ENCODE peak calls at places on chromosomes 1 and 21, in seven cellular contexts. D is neural progenitor cell, K is NB4, T is fibroblast of lung, Y is cardiac fibroblast, V is kidney epithelial cell, A is transverse colon. U is an unnamed sample.

GRCh38 chr1:218742478-218743260 is 397.5 kb downstream of the TGFB2 start:
- DNase-seq in K (no peak), D (no peak), A (no peak), T (peak; percentile 10), V (no peak), Y (peak; percentile 25), U (no peak)

GRCh38 chr1:13769212-13769611 is 69.2 kb downstream of the PRDM2 start:
- DNase-seq in D (no peak), K (peak; percentile 35), V (no peak), A (no peak), Y (no peak), T (no peak), U (no peak)

GRCh38 chr1:163074004-163074403 is 4.8 kb downstream of the RGS4 start:
- DNase-seq in V (no peak), K (no peak), A (no peak), D (no peak), Y (no peak), T (no peak), U (no peak)

GRCh38 chr1:226125831-226126230 is 60.7 kb downstream of the ACBD3 start:
- DNase-seq in V (no peak), A (no peak), T (peak; percentile 7), Y (no peak), D (no peak), K (peak; percentile 40), U (no peak)

GRCh38 chr1:237953238-237953637 is 62.5 kb upstream of the ZP4 start:
- DNase-seq in T (no peak), D (peak; percentile 33), Y (no peak), A (no peak), K (peak; percentile 13), V (no peak), U (no peak)

GRCh38 chr1:18972531-18972930 is 16.1 kb upstream of the IFFO2 start:
- DNase-seq in K (peak; percentile 18), D (no peak), V (no peak), A (no peak), Y (peak; percentile 44), T (no peak), U (no peak)

GRCh38 chr1:113579256-113580018 is 179.8 kb downstream of the PHTF1 start:
- DNase-seq in Y (peak; percentile 7), K (no peak), V (no peak), D (no peak), A (no peak), T (peak; percentile 23), U (no peak)

GRCh38 chr21:43323244-43324005 is 103.5 kb downstream of the SIK1 start:
- DNase-seq in K (no peak), D (no peak), A (no peak), V (no peak), T (no peak), Y (no peak), U (no peak)

GRCh38 chr21:39445339-39446269 is at the start of gene LCA5L:
- DNase-seq in D (peak; percentile 97), Y (peak; percentile 93), T (peak; percentile 84), K (peak; percentile 93), A (peak; percentile 93), V (no peak), U (no peak)

GRCh38 chr1:22289251-22289995 is 146.5 kb upstream of the WNT4 start:
- DNase-seq in K (no peak), Y (no peak), V (no peak), T (no peak), D (no peak), A (no peak), U (no peak)

GRCh38 chr1:70361727-70362413 is 7.3 kb upstream of the ANKRD13C start:
- DNase-seq in K (no peak), T (peak; percentile 83), D (peak; percentile 10), A (no peak), Y (peak; percentile 31), V (no peak), U (no peak)

GRCh38 chr1:111990026-111990877 is 784 bp upstream of the KCND3 start:
- DNase-seq in D (peak; percentile 38), K (no peak), T (peak; percentile 26), A (peak; percentile 28), V (no peak), Y (peak; percentile 7), U (no peak)

GRCh38 chr1:46489638-46490602 is at the start of gene DMBX1:
- DNase-seq in V (no peak), D (peak; percentile 91), K (no peak), Y (peak; percentile 29), A (peak; percentile 58), T (no peak), U (no peak)

DNA sequence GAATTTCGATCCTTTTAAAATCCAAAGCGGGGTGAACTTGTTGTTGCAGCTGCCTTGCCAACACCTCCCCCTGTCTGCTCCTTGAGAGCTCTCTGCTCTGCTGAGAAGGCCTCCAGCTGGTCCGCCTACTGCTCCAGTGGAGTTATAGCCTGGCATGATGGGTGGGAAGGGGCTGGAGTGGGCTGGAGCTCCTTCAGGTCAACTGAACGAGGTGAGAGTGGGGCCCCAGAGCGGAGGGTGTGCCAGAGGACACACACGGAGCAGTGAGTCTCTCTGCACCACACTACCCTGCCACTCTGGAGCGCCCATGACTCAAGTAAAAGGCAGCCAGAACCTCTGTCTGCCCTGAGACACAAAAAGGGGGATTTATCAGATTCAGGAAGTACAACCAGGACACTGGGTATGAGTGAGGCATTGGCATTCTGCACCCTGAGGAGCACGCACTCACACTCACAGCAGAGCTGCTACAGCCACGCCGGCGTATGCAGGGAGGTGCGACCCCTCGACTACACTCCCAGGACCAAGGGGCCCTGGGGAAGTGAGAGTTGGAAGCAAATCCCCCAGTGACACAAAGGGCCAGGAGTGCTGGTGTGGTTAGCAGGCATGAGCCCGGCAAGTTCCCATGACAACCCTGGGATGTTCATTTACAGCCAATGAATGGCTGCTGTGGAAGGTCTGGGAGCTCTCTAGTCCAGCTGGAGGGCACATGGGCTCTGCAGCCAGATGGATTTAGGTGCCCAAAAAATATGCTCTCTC is 28.0 kb upstream of the EVA1B start:
- DNase-seq in K (no peak), D (peak; percentile 91), A (no peak), T (peak; percentile 93), Y (peak; percentile 92), V (peak; percentile 83), U (no peak)
- TF ChIP-seq CTCF in K (no peak), D (no peak), A (no peak), T (no peak), Y (peak; percentile 7), V (no peak), U (no peak)

GRCh38 chr1:200401708-200402107 is 8.1 kb downstream of the ZNF281 start:
- DNase-seq in D (no peak), A (no peak), K (no peak), T (no peak), Y (no peak), V (no peak), U (no peak)
- H3K4me3 ChIP-seq in D (no peak overlapping the region), A (no peak overlapping the region), K (no peak overlapping the region), T (no peak overlapping the region), Y (no peak overlapping the region), V (no peak overlapping the region), U (no peak overlapping the region)

DNA sequence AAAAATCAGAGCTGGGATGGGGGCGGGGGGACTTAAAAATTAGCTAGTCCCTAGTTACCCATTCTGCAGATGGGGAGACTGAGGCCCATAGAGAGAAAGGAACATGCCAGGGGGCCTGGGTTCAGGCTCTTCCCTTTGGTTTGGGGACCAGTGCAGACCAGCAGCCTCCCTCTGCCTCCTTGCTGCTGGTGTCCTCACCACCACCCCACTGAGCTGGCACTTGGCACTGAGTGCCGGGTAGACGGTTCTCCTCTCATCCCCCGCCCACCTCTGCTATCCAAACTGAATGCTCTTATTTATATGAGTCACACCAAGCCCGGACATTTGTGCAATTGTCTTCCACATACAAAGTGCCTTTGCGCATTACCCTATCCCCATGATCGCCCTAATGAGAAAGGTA is 39.2 kb downstream of the CAMK2N1 start:
- DNase-seq in V (no peak), T (peak; percentile 50), Y (peak; percentile 50), A (no peak), D (no peak), K (no peak), U (no peak)
- TF ChIP-seq CTCF in V (no peak), T (no peak), Y (no peak), A (no peak), D (no peak), K (no peak), U (no peak)

GRCh38 chr1:234529095-234529494 is 50.1 kb upstream of the TARBP1 start:
- DNase-seq in K (no peak), V (no peak), T (no peak), D (no peak), Y (no peak), A (no peak), U (no peak)

GRCh38 chr1:234529661-234530237 is 50.8 kb upstream of the TARBP1 start:
- DNase-seq in T (peak; percentile 74), K (peak; percentile 63), D (no peak), Y (no peak), V (no peak), A (no peak), U (no peak)

GRCh38 chr1:234531181-234532132 is 52.5 kb upstream of the TARBP1 start:
- DNase-seq in Y (peak; percentile 91), D (peak; percentile 42), T (peak; percentile 89), A (peak; percentile 44), V (no peak), K (no peak), U (no peak)

GRCh38 chr1:234532511-234532922 is 53.5 kb upstream of the TARBP1 start:
- DNase-seq in Y (peak; percentile 65), A (peak; percentile 46), V (no peak), T (no peak), D (no peak), K (peak; percentile 50), U (no peak)

GRCh38 chr1:234530641-234531040 is 51.7 kb upstream of the TARBP1 start:
- DNase-seq in K (no peak), V (no peak), A (no peak), T (no peak), D (no peak), Y (no peak), U (no peak)
- H3K4me3 ChIP-seq in K (no peak overlapping the region), V (no peak overlapping the region), A (no peak overlapping the region), T (no peak overlapping the region), D (no peak overlapping the region), Y (peak overlapping the region; percentile 37), U (no peak overlapping the region)

GRCh38 chr1:244353572-244354091 is 98.1 kb downstream of the ADSS2 start:
- DNase-seq in T (peak; percentile 95), K (peak; percentile 79), V (peak; percentile 94), Y (peak; percentile 96), A (peak; percentile 68), D (peak; percentile 73), U (peak; percentile 79)

GRCh38 chr1:244361764-244362473 is 89.8 kb downstream of the ADSS2 start:
- DNase-seq in V (peak; percentile 71), K (no peak), D (peak; percentile 96), A (no peak), Y (peak; percentile 74), T (peak; percentile 84), U (no peak)

GRCh38 chr1:244352156-244352830 is 99.4 kb downstream of the ADSS2 start:
- DNase-seq in T (peak; percentile 17), A (peak; percentile 33), V (no peak), K (no peak), D (peak; percentile 52), Y (no peak), U (no peak)

GRCh38 chr1:244354810-244355278 is 96.9 kb downstream of the ADSS2 start:
- DNase-seq in K (no peak), T (peak; percentile 45), Y (no peak), A (no peak), D (no peak), V (no peak), U (no peak)

GRCh38 chr1:244356371-244356770 is 95.3 kb downstream of the ADSS2 start:
- DNase-seq in K (no peak), D (no peak), A (no peak), V (no peak), T (no peak), Y (no peak), U (no peak)
- TF ChIP-seq CTCF in K (no peak), D (no peak), A (no peak), V (no peak), T (no peak), Y (no peak), U (no peak)

U was measured in AG09309.